ENCODE peak calls at places on chromosomes 16 and 17, in six cellular contexts. G is K562, F is GM12878, U is HepG2, N is HCT116, C is H1. Q is an unnamed sample.

GRCh38 chr16:57007050-57007449 is 17.7 kb downstream of the NLRC5 start:
- DNase-seq in F (no peak), N (no peak), G (no peak), U (no peak), C (no peak), Q (no peak)

GRCh38 chr17:28343491-28343932 is 8.0 kb downstream of the TNFAIP1 start:
- DNase-seq in U (no peak), C (no peak), F (no peak), G (no peak), N (no peak), Q (no peak)

GRCh38 chr16:66930189-66930588 is 4.0 kb downstream of the CIAO2B start:
- DNase-seq in F (no peak), C (no peak), N (no peak), G (peak; percentile 65), U (peak; percentile 76), Q (no peak)

GRCh38 chr16:10367616-10368188 is 18.2 kb upstream of the ATF7IP2 start:
- DNase-seq in U (peak; percentile 82), F (no peak), G (no peak), C (no peak), N (no peak), Q (no peak)

GRCh38 chr16:50351116-50351515 is 17.7 kb downstream of the BRD7 start:
- DNase-seq in G (no peak), F (no peak), N (no peak), U (no peak), C (no peak), Q (no peak)

GRCh38 chr17:75513667-75514052 is 1.7 kb downstream of the CASKIN2 start:
- DNase-seq in N (no peak), U (no peak), C (no peak), F (no peak), G (no peak), Q (no peak)

GRCh38 chr16:57299009-57299718 is 14.7 kb upstream of the PLLP start:
- DNase-seq in C (peak; percentile 68), F (no peak), G (no peak), U (peak; percentile 71), N (no peak), Q (no peak)

GRCh38 chr17:35052240-35052608 is 11.3 kb downstream of the RFFL start:
- DNase-seq in U (no peak), N (no peak), G (no peak), C (no peak), F (no peak), Q (no peak)

GRCh38 chr16:4006441-4006989 is 109.7 kb downstream of the ADCY9 start:
- DNase-seq in N (no peak), G (no peak), C (no peak), F (no peak), U (no peak), Q (no peak)

GRCh38 chr16:81841709-81842108 is 62.6 kb downstream of the PLCG2 start:
- DNase-seq in U (no peak), C (no peak), F (peak; percentile 63), N (no peak), G (no peak), Q (no peak)

GRCh38 chr16:74813109-74813641 is 38.6 kb upstream of the FA2H start:
- DNase-seq in C (peak; percentile 97), N (peak; percentile 76), F (peak; percentile 11), G (peak; percentile 88), U (peak; percentile 81), Q (peak; percentile 90)

GRCh38 chr17:3827124-3827773 is 18.8 kb downstream of the NCBP3 start:
- DNase-seq in U (peak; percentile 79), F (no peak), N (peak; percentile 58), G (peak; percentile 67), C (peak; percentile 80), Q (peak; percentile 39)

GRCh38 chr17:39357978-39358377 is 43.4 kb downstream of the FBXL20 start:
- DNase-seq in F (no peak), U (peak; percentile 17), N (no peak), G (no peak), C (no peak), Q (no peak)

GRCh38 chr17:15342460-15342859 is 1.1 kb upstream of the TEKT3 start:
- DNase-seq in G (no peak), N (no peak), C (no peak), U (no peak), F (no peak), Q (no peak)

GRCh38 chr17:41013181-41013580 is 4.3 kb upstream of the KRTAP3-1 start:
- DNase-seq in U (no peak), G (no peak), F (no peak), C (no peak), N (no peak), Q (no peak)

GRCh38 chr16:86571197-86571915 is 4.7 kb downstream of the FOXC2 start:
- DNase-seq in F (no peak), U (no peak), G (no peak), N (no peak), C (no peak), Q (no peak)

GRCh38 chr16:87426423-87427215 is 34.5 kb downstream of the MAP1LC3B start:
- DNase-seq in G (no peak), C (no peak), F (no peak), U (no peak), N (no peak), Q (no peak)

GRCh38 chr17:66946251-66946650 is 18.3 kb upstream of the CACNG4 start:
- DNase-seq in U (no peak), N (no peak), F (no peak), C (no peak), G (no peak), Q (no peak)

GRCh38 chr17:66717680-66718079 is 117.2 kb upstream of the CACNG5 start:
- DNase-seq in G (no peak), F (no peak), C (no peak), N (no peak), U (no peak), Q (no peak)

GRCh38 chr17:6019959-6020358 is 50.2 kb upstream of the WSCD1 start:
- DNase-seq in F (no peak), N (no peak), U (no peak), C (no peak), G (peak; percentile 2), Q (no peak)

GRCh38 chr16:88854306-88855111 is 2.2 kb downstream of the GALNS start:
- DNase-seq in N (no peak), U (no peak), F (no peak), G (peak; percentile 35), C (no peak), Q (no peak)

GRCh38 chr16:13158427-13158826 is 257.0 kb downstream of the SHISA9 start:
- DNase-seq in G (no peak), F (no peak), N (no peak), U (no peak), C (no peak), Q (no peak)

GRCh38 chr17:34366529-34367107 is 3.6 kb upstream of the CCL1 start:
- DNase-seq in N (no peak), F (no peak), C (peak; percentile 29), G (no peak), U (no peak), Q (no peak)

GRCh38 chr17:76076100-76076764 is 1.7 kb downstream of the GALR2 start:
- DNase-seq in N (no peak), G (no peak), C (peak; percentile 71), F (no peak), U (no peak), Q (no peak)

GRCh38 chr16:77788196-77789084 is at the start of gene VAT1L:
- DNase-seq in G (peak; percentile 7), N (no peak), C (peak; percentile 85), F (no peak), U (no peak), Q (peak; percentile 44)

GRCh38 chr16:3519581-3519980 is 18.8 kb downstream of the CLUAP1 start:
- DNase-seq in F (no peak), G (no peak), N (no peak), C (no peak), U (no peak), Q (no peak)

DNA sequence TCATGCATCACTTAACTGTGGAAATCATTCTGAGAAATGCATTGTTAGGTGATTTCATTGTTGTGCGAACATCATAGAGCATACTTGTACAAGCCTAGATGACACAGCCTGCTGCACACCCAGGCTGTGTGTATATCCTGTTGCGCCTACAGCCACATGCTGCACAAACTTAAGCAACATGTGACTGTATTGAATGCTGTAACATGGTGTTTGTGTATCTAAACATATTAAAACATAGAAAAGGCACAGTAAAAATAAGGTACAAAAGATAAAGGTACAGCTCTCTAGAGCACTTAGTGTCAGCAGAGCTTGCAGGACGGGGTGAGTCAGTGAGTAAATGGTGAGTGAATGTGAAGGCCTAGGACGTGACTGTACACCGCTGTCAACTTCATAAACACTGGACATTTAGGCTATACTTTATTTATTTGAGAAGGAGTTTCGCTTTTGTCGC is 11.9 kb downstream of the FOXK2 start:
- DNase-seq in C (no peak), N (no peak), G (no peak), F (no peak), U (no peak), Q (no peak)
- TF ChIP-seq ZNF274 in C (no peak), N (no peak), G (no peak), F (no peak), U (no peak), Q (no peak)

DNA sequence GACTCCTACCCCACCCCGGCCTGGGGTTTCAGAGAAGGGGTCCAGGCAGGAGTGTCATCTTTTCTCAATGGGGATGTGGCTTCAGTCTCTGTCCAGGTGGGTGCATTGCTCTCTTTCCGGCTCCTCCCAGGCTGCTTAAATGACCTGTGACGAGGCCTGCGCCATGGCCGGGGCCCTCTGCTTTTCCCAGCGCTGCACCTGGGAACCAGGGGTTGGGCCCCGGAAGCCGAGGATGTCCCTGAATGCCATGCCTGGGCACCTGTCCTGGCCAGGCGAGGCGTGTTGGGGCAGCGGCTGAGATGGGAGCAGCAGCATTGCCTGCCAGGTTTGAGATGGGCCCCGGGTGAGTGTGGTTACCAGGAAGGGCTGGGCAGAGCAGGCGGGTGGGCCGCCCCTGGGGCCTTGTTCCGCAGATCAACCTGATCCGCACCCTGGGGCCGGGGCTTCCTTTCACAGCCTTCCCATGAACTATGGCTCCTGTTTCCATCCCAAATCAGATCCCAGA is 147.4 kb downstream of the SEC14L1 start:
- DNase-seq in U (no peak), C (no peak), G (no peak), N (no peak), F (no peak), Q (no peak)
- H3K4me1 ChIP-seq in U (peaks cover 84% of the 10 kb centered on the region), C (peaks cover 4% of the 10 kb centered on the region), G (peaks cover 36% of the 10 kb centered on the region), N (peaks cover 76% of the 10 kb centered on the region), F (peaks cover 3% of the 10 kb centered on the region), Q (peaks cover 30% of the 10 kb centered on the region)

GRCh38 chr17:74513987-74514631 is 17.2 kb downstream of the CD300LB start:
- DNase-seq in N (peak; percentile 88), U (peak; percentile 40), G (peak; percentile 15), F (peak; percentile 73), C (peak; percentile 61), Q (no peak)

GRCh38 chr17:74512041-74512440 is 19.2 kb downstream of the CD300LB start:
- DNase-seq in G (no peak), C (no peak), U (no peak), F (no peak), N (no peak), Q (no peak)

GRCh38 chr17:74514632-74515035 is 16.6 kb downstream of the CD300LB start:
- DNase-seq in F (no peak), G (peak; percentile 16), U (no peak), C (no peak), N (no peak), Q (no peak)

GRCh38 chr17:74515941-74516340 is 15.3 kb downstream of the CD300LB start:
- DNase-seq in F (no peak), C (no peak), G (no peak), U (no peak), N (no peak), Q (no peak)

GRCh38 chr17:74512624-74513084 is 18.6 kb downstream of the CD300LB start:
- DNase-seq in U (no peak), N (no peak), F (peak; percentile 26), G (no peak), C (no peak), Q (no peak)
- TF ChIP-seq ZNF274 in U (no peak), N (no peak), F (no peak), G (no peak), C (no peak), Q (no peak)

GRCh38 chr17:45930420-45930951 is 36.1 kb downstream of the MAPT start:
- DNase-seq in C (no peak), U (no peak), F (no peak), N (no peak), G (peak; percentile 49), Q (no peak)
- H3K4me1 ChIP-seq in C (no peaks in the 10 kb centered on the region), U (peaks cover 68% of the 10 kb centered on the region), F (no peaks in the 10 kb centered on the region), N (peaks cover 3% of the 10 kb centered on the region), G (peaks cover 3% of the 10 kb centered on the region), Q (peaks cover 2% of the 10 kb centered on the region)

Q was measured in NT2/D1.